ENCODE peak calls at places on chromosomes 12 and 14, in six cellular contexts. One of them, this sample, is unnamed.

GRCh38 chr14:33996450-33996849 is 45.6 kb upstream of the EGLN3 start:
- DNase-seq in small intestine: no peak
- DNase-seq in activated naive CD4-positive, alpha-beta T cell: no peak
- DNase-seq in neural crest cell: no peak
- DNase-seq in activated gamma-delta T cell treated with Interleukin-2 at 50 U/mL for 16 hours: no peak
- DNase-seq in fibroblast of pulmonary artery: no peak
- DNase-seq in this sample: no peak

GRCh38 chr14:52043690-52044089 is 25.2 kb downstream of the NID2 start:
- DNase-seq in small intestine: peak
- DNase-seq in activated naive CD4-positive, alpha-beta T cell: no peak
- DNase-seq in neural crest cell: peak
- DNase-seq in activated gamma-delta T cell treated with Interleukin-2 at 50 U/mL for 16 hours: peak
- DNase-seq in fibroblast of pulmonary artery: no peak
- DNase-seq in this sample: peak

GRCh38 chr12:1877169-1877878 is 41.1 kb downstream of the CACNA2D4 start:
- DNase-seq in small intestine: no peak
- DNase-seq in activated naive CD4-positive, alpha-beta T cell: no peak
- DNase-seq in neural crest cell: no peak
- DNase-seq in activated gamma-delta T cell treated with Interleukin-2 at 50 U/mL for 16 hours: no peak
- DNase-seq in fibroblast of pulmonary artery: no peak
- DNase-seq in this sample: no peak

GRCh38 chr12:91274886-91275285 is 92.3 kb upstream of the DCN start:
- DNase-seq in small intestine: no peak
- DNase-seq in activated naive CD4-positive, alpha-beta T cell: no peak
- DNase-seq in neural crest cell: no peak
- DNase-seq in activated gamma-delta T cell treated with Interleukin-2 at 50 U/mL for 16 hours: no peak
- DNase-seq in fibroblast of pulmonary artery: peak
- DNase-seq in this sample: peak

GRCh38 chr14:22464422-22465142 is 124.4 kb downstream of the DAD1 start:
- DNase-seq in small intestine: no peak
- DNase-seq in activated naive CD4-positive, alpha-beta T cell: no peak
- DNase-seq in neural crest cell: no peak
- DNase-seq in activated gamma-delta T cell treated with Interleukin-2 at 50 U/mL for 16 hours: no peak
- DNase-seq in fibroblast of pulmonary artery: no peak
- DNase-seq in this sample: no peak

GRCh38 chr12:46165191-46165590 is 103.7 kb downstream of the SLC38A1 start:
- DNase-seq in small intestine: no peak
- DNase-seq in activated naive CD4-positive, alpha-beta T cell: no peak
- DNase-seq in neural crest cell: no peak
- DNase-seq in activated gamma-delta T cell treated with Interleukin-2 at 50 U/mL for 16 hours: no peak
- DNase-seq in fibroblast of pulmonary artery: no peak
- DNase-seq in this sample: no peak

GRCh38 chr14:101122114-101122854 is 218.8 kb upstream of the RTL1 start:
- DNase-seq in small intestine: no peak
- DNase-seq in activated naive CD4-positive, alpha-beta T cell: no peak
- DNase-seq in neural crest cell: no peak
- DNase-seq in activated gamma-delta T cell treated with Interleukin-2 at 50 U/mL for 16 hours: no peak
- DNase-seq in fibroblast of pulmonary artery: no peak
- DNase-seq in this sample: no peak

GRCh38 chr12:91483471-91483985 is 300.9 kb upstream of the DCN start:
- DNase-seq in small intestine: no peak
- DNase-seq in activated naive CD4-positive, alpha-beta T cell: no peak
- DNase-seq in neural crest cell: no peak
- DNase-seq in activated gamma-delta T cell treated with Interleukin-2 at 50 U/mL for 16 hours: no peak
- DNase-seq in fibroblast of pulmonary artery: peak
- DNase-seq in this sample: no peak

GRCh38 chr12:66459944-66460482 is 157.7 kb downstream of the HELB start:
- DNase-seq in small intestine: no peak
- DNase-seq in activated naive CD4-positive, alpha-beta T cell: no peak
- DNase-seq in neural crest cell: no peak
- DNase-seq in activated gamma-delta T cell treated with Interleukin-2 at 50 U/mL for 16 hours: no peak
- DNase-seq in fibroblast of pulmonary artery: no peak
- DNase-seq in this sample: no peak

This sample was measured in adipocyte.